ENCODE peak calls at places on chromosome 6, in nine cellular contexts. Y, N, S, F, B, V, J, P and H are unnamed samples. For H3K27me3, the result is how much of the 10 kb centered on the place peaks cover.

GRCh38 chr6:40409143-40409542 is 178.0 kb downstream of the LRFN2 start:
- DNase-seq in S (no peak), B (peak), J (no peak), F (no peak), P (no peak), N (no peak), Y (no peak), V (no peak), H (no peak)

GRCh38 chr6:101826678-101827077 is 433.2 kb downstream of the GRIK2 start:
- DNase-seq in B (no peak), Y (no peak), F (no peak), V (no peak), P (no peak), S (no peak), J (no peak), N (no peak), H (no peak)

GRCh38 chr6:73231986-73232391 is 6.7 kb upstream of the KHDC1L start:
- DNase-seq in B (no peak), V (no peak), S (no peak), P (peak), N (no peak), Y (no peak), J (no peak), F (no peak), H (no peak)

GRCh38 chr6:32816746-32817204 is at the start of gene HLA-DOB:
- DNase-seq in P (peak), F (peak), Y (no peak), J (no peak), B (peak), N (no peak), S (no peak), V (no peak), H (no peak)

GRCh38 chr6:138007014-138007472 is 100.2 kb downstream of the PERP start:
- DNase-seq in P (peak), V (no peak), J (no peak), Y (no peak), B (peak), S (no peak), N (no peak), F (peak), H (no peak)

GRCh38 chr6:131770776-131771175 is 37.0 kb upstream of the ENPP1 start:
- DNase-seq in J (no peak), B (no peak), N (no peak), P (no peak), Y (no peak), V (no peak), F (no peak), S (no peak), H (no peak)

GRCh38 chr6:79570129-79570801 is 33.0 kb upstream of the LCA5 start:
- DNase-seq in V (no peak), N (no peak), P (peak), J (no peak), S (no peak), F (peak), Y (no peak), B (peak), H (no peak)

GRCh38 chr6:33886673-33887144 is 82.9 kb upstream of the MLN start:
- DNase-seq in N (no peak), S (peak), Y (no peak), P (peak), B (no peak), J (no peak), V (no peak), F (no peak), H (peak)

GRCh38 chr6:444653-445275 is 53.2 kb downstream of the IRF4 start:
- DNase-seq in P (no peak), S (no peak), V (no peak), B (no peak), J (no peak), F (no peak), N (peak), Y (no peak), H (no peak)

GRCh38 chr6:11618533-11618932 is 81.0 kb downstream of the TMEM170B start:
- DNase-seq in S (no peak), Y (no peak), N (no peak), F (peak), B (no peak), V (no peak), P (peak), J (no peak), H (no peak)

GRCh38 chr6:101803146-101803545 is 409.6 kb downstream of the GRIK2 start:
- DNase-seq in B (no peak), Y (no peak), N (no peak), S (no peak), V (no peak), J (no peak), P (peak), F (no peak), H (no peak)

GRCh38 chr6:11656486-11656885 is 118.9 kb downstream of the TMEM170B start:
- DNase-seq in V (no peak), B (no peak), S (no peak), N (no peak), F (no peak), J (no peak), P (no peak), Y (no peak), H (no peak)

GRCh38 chr6:43213431-43213830 is 15.8 kb downstream of the DNPH1 start:
- DNase-seq in S (no peak), P (no peak), N (no peak), V (no peak), Y (no peak), F (no peak), B (no peak), J (no peak), H (no peak)

GRCh38 chr6:109595998-109596397 is 95.0 kb downstream of the AK9 start:
- DNase-seq in B (peak), S (no peak), P (peak), Y (no peak), J (no peak), V (no peak), N (no peak), F (peak), H (no peak)

GRCh38 chr6:106525111-106525884 is 104.0 kb downstream of the RTN4IP1 start:
- DNase-seq in F (no peak), B (peak), V (no peak), Y (no peak), P (peak), J (no peak), N (no peak), S (no peak), H (no peak)

GRCh38 chr6:2913621-2914317 is 10.7 kb upstream of the SERPINB9 start:
- DNase-seq in B (no peak), F (no peak), P (no peak), J (no peak), N (no peak), V (no peak), S (no peak), Y (no peak), H (no peak)

GRCh38 chr6:47631248-47632196 is 66.9 kb upstream of the ADGRF4 start:
- DNase-seq in Y (no peak), P (peak), V (no peak), N (no peak), F (peak), J (no peak), S (no peak), B (peak), H (no peak)

GRCh38 chr6:132669690-132670291 is 10.8 kb upstream of the TAAR1 start:
- DNase-seq in P (peak), F (peak), B (peak), S (no peak), N (no peak), J (no peak), V (no peak), Y (no peak), H (no peak)

GRCh38 chr6:17884501-17885039 is 102.9 kb downstream of the KIF13A start:
- DNase-seq in V (no peak), Y (no peak), B (no peak), N (no peak), S (no peak), F (no peak), J (no peak), P (no peak), H (no peak)

GRCh38 chr6:75930954-75931689 is 141.3 kb downstream of the IMPG1 start:
- DNase-seq in V (no peak), S (no peak), F (no peak), P (no peak), N (no peak), B (no peak), Y (no peak), J (no peak), H (no peak)

GRCh38 chr6:34021001-34021838 is 124.7 kb downstream of the GRM4 start:
- DNase-seq in V (no peak), N (no peak), B (no peak), Y (no peak), P (no peak), S (no peak), J (peak), F (no peak), H (no peak)

GRCh38 chr6:160519133-160519532 is 144.9 kb downstream of the LPA start:
- DNase-seq in P (no peak), F (no peak), J (no peak), V (no peak), N (no peak), Y (no peak), B (no peak), S (no peak), H (no peak)

GRCh38 chr6:141726158-141726557 is 406.6 kb upstream of the GJE1 start:
- DNase-seq in V (no peak), S (no peak), Y (no peak), P (no peak), J (no peak), N (no peak), B (no peak), F (no peak), H (no peak)

GRCh38 chr6:9398794-9399373 is 963.5 kb upstream of the SLC35B3 start:
- DNase-seq in V (peak), F (no peak), N (no peak), P (no peak), J (no peak), S (peak), B (no peak), Y (no peak), H (peak)

GRCh38 chr6:35898003-35898402 is 22.9 kb downstream of the SRPK1 start:
- DNase-seq in V (no peak), S (no peak), N (no peak), B (no peak), Y (no peak), F (no peak), J (no peak), P (no peak), H (no peak)

GRCh38 chr6:169862464-169863148 is 111.2 kb downstream of the ERMARD start:
- DNase-seq in F (no peak), S (no peak), N (no peak), P (no peak), Y (no peak), B (peak), J (no peak), V (peak), H (no peak)

GRCh38 chr6:30741789-30742315 is 635 bp downstream of the FLOT1 start:
- DNase-seq in Y (no peak), N (no peak), P (peak), J (no peak), F (no peak), S (peak), B (peak), V (no peak), H (peak)

GRCh38 chr6:99612551-99613397 is 6.1 kb downstream of the PRDM13 start:
- DNase-seq in B (no peak), Y (no peak), N (no peak), F (no peak), S (no peak), P (no peak), J (no peak), V (no peak), H (no peak)

GRCh38 chr6:6004147-6004995 is 2.4 kb downstream of the NRN1 start:
- DNase-seq in Y (no peak), P (no peak), F (no peak), B (peak), N (no peak), V (no peak), J (no peak), S (no peak), H (no peak)

GRCh38 chr6:13299909-13300308 is 28.4 kb downstream of the TBC1D7 start:
- DNase-seq in F (no peak), J (no peak), Y (no peak), P (no peak), N (no peak), S (no peak), V (no peak), B (no peak), H (no peak)

GRCh38 chr6:139271056-139271455 is 20.7 kb downstream of the TXLNB start:
- DNase-seq in S (no peak), F (no peak), P (peak), B (peak), J (no peak), N (no peak), V (no peak), Y (no peak), H (no peak)

DNA sequence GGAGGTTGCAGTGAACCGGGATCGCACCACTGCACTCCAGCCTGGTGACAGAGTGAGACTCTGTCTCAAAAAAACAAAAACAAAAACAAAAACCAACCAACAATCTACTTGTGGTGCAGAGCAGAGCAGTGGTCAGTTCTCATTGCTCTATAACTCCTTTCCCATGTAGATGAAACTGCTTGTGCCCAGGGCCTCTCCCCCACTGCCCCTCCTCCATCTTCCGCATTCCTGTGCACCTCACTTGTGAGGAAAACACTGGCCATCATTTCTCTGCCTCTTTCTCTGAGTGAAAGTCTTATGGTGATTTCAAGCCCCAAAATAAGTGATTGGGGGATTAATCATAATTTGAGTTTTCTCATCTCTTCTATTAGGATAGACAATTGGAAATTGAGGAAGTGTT is 63.9 kb upstream of the GLP1R start:
- DNase-seq in S (no peak), P (no peak), V (no peak), N (no peak), F (no peak), Y (no peak), B (no peak), J (no peak), H (no peak)
- H3K27me3 ChIP-seq in S (under half), P (half or more), V (under half), N (under half), F (half or more), Y (under half), B (under half), J (under half), H (under half)

DNA sequence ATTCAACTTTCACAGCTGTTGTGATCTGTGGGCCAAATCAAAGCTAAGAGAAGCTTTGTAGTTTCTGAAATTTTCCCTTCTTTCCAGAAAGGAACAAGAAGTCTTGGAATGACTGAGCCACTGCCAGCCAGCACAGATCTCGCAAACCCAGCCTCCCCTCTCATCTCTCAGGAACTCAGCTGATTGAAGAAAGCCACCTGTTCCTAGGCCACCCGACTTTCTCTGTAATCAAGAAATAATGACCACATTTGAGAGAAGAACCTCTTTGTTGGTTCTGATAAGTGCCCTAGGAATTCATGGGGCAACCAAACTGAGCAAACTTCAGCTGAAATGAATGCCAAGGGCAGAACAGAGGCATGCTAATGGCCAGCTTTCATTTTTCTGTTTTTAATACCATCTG is 61.7 kb downstream of the HDGFL1 start:
- DNase-seq in Y (no peak), J (no peak), B (no peak), S (peak), F (no peak), V (no peak), P (no peak), N (no peak), H (no peak)
- H3K4me3 ChIP-seq in Y (no peak), J (no peak), B (no peak), S (no peak), F (no peak), V (no peak), P (no peak), N (no peak), H (no peak)

GRCh38 chr6:15818491-15818890 is 155.7 kb upstream of the DTNBP1 start:
- DNase-seq in B (no peak), Y (no peak), V (no peak), P (no peak), F (no peak), J (no peak), N (no peak), S (no peak), H (no peak)
- H3K27ac ChIP-seq in B (no peak), Y (no peak), V (no peak), P (no peak), F (no peak), J (no peak), N (no peak), S (no peak), H (no peak)

DNA sequence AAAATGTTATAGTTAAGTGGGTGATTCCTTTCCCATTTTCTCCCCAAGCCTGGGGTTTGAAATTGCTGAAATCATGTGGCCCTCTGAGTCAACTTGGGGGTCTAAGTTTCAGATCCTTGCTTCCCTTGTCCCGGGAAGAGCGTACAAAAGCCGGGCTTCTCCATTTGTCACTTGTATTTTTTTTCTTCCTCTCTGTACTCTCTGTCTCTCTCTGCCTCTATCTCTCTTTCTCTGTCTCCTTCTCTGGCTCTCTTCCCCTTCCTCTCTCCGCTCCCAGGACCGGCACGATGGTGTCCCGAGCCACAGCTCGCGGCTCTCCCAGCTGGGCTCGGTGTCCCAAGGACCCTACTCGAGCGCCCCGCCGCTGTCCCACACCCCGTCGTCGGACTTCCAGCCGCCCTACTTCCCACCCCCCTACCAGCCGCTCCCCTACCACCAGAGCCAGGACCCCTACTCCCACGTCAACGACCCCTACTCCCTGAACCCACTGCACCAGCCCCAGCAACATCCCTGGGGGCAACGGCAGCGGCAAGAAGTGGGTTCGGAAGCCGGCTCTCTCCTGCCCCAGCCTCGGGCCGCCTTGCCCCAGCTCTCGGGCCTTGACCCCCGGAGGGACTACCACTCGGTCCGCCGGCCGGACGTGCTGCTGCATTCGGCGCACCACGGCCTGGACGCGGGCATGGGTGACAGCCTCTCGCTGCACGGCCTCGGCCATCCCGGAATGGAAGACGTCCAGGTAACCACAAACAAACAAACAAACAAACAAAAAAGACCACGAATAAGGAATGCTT is 4.7 kb downstream of the TFAP2B start:
- DNase-seq in P (no peak), F (no peak), B (no peak), V (no peak), S (no peak), Y (no peak), J (no peak), N (no peak), H (no peak)
- H3K27me3 ChIP-seq in P (under half), F (under half), B (half or more), V (under half), S (half or more), Y (under half), J (under half), N (half or more), H (half or more)

DNA sequence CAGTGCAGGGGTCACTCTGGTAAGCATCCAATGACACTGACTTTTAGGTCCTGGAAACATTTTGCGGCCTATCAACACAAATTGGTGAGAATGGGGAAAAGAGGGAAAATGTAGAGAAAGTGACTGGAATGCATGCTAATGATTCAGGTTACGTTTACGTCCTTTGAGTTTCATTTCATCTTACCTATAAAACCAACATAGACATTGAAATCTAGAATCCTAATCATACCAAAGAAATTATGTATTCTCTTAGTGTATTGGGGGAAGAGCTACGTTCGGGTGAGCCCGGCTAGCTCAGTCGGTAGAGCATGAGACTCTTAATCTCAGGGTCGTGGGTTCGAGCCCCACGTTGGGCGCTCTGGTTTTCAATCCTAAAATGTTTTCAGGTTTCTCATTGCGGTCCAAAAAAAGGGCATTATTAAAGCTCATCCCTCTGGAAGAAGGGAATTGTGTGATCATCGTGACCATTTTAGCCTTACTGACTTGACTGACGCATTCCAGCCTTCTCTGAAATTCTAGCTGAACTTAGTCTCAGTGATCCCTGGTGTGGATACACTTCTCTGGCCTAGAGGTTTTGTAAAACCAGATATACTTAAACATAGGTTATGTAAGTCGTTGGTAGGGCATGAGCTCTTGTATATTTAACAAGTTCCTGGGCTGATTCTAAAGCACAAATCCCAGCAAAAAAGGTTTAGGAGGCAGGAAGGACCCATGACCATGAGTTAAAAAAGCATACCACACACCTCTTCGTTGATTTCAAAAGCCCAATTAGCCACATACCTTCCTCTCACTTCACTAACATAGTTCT is 18.3 kb downstream of the HMGN4 start:
- DNase-seq in V (no peak), J (no peak), F (peak), P (peak), N (no peak), S (peak), B (peak), Y (no peak), H (no peak)
- H3K4me3 ChIP-seq in V (no peak), J (no peak), F (no peak), P (no peak), N (no peak), S (no peak), B (no peak), Y (no peak), H (no peak)

DNA sequence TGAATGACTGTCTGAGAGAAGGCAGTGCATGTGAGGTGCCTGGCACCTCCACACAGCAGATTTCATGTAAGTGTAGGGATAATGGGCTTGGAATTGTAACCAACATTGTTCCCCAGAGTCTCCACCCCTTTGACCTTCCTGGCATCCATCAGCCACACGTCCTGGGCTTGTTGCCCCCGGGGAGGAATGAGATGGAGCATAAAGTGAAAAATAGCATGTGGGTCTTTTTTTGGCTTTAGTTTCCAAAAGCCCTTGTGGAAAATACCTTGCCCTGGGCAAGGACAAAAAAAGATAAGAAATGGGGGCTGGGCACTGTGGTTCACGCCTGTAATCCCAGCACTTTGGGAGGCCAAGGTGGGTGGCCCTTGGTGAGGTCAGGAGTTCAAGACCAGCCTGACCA is 242.3 kb upstream of the ECI2 start:
- DNase-seq in P (no peak), F (no peak), Y (no peak), V (no peak), S (no peak), N (no peak), B (no peak), J (no peak), H (no peak)
- H3K27ac ChIP-seq in P (no peak), F (no peak), Y (no peak), V (no peak), S (peak), N (no peak), B (no peak), J (no peak), H (no peak)

GRCh38 chr6:88163576-88163975 is 2.6 kb downstream of the CNR1 start:
- DNase-seq in F (no peak), S (no peak), V (no peak), B (no peak), Y (no peak), P (no peak), N (no peak), J (no peak), H (no peak)
- H3K27me3 ChIP-seq in F (under half), S (half or more), V (under half), B (under half), Y (under half), P (under half), N (under half), J (under half), H (half or more)